ENCODE peak calls at places on chromosomes 6 and 20, in five cellular contexts. One of them, this sample, is unnamed. For H3F3A and H4K20me1, the result is how much of the 10 kb centered on the place peaks cover.

GRCh38 chr20:63090682-63091571 is 84.2 kb upstream of the BHLHE23 start:
- DNase-seq in SK-N-SH: no peak
- DNase-seq in neural progenitor cell: no peak
- DNase-seq in GM23248: no peak
- DNase-seq in PC-3: peak
- DNase-seq in this sample: no peak

GRCh38 chr6:1797801-1798200 is 188.1 kb downstream of the FOXC1 start:
- DNase-seq in PC-3: peak
- DNase-seq in GM23248: peak
- DNase-seq in neural progenitor cell: no peak
- DNase-seq in SK-N-SH: no peak
- DNase-seq in this sample: no peak

GRCh38 chr6:15464211-15464725 is 198.6 kb downstream of the DTNBP1 start:
- DNase-seq in SK-N-SH: no peak
- DNase-seq in neural progenitor cell: peak
- DNase-seq in GM23248: no peak
- DNase-seq in PC-3: peak
- DNase-seq in this sample: no peak

GRCh38 chr6:41654433-41655020 is 16.3 kb downstream of the MDFI start:
- DNase-seq in GM23248: no peak
- DNase-seq in SK-N-SH: no peak
- DNase-seq in PC-3: no peak
- DNase-seq in neural progenitor cell: no peak
- DNase-seq in this sample: no peak

GRCh38 chr6:128252293-128253176 is 267.9 kb downstream of the PTPRK start:
- DNase-seq in GM23248: no peak
- DNase-seq in neural progenitor cell: no peak
- DNase-seq in SK-N-SH: no peak
- DNase-seq in PC-3: no peak
- DNase-seq in this sample: no peak

GRCh38 chr6:168527451-168528210 is 86.6 kb downstream of the SMOC2 start:
- DNase-seq in PC-3: peak
- DNase-seq in SK-N-SH: no peak
- DNase-seq in neural progenitor cell: no peak
- DNase-seq in GM23248: peak
- DNase-seq in this sample: no peak

GRCh38 chr6:67663105-67663895 is 971.8 kb upstream of the ADGRB3 start:
- DNase-seq in SK-N-SH: no peak
- DNase-seq in GM23248: no peak
- DNase-seq in PC-3: no peak
- DNase-seq in neural progenitor cell: no peak
- DNase-seq in this sample: no peak

GRCh38 chr6:12001004-12001705 is 11.0 kb upstream of the HIVEP1 start:
- DNase-seq in PC-3: no peak
- DNase-seq in neural progenitor cell: no peak
- DNase-seq in SK-N-SH: no peak
- DNase-seq in GM23248: peak
- DNase-seq in this sample: no peak

GRCh38 chr20:50470249-50470858 is 39.8 kb upstream of the PTPN1 start:
- DNase-seq in PC-3: no peak
- DNase-seq in SK-N-SH: no peak
- DNase-seq in neural progenitor cell: no peak
- DNase-seq in GM23248: peak
- DNase-seq in this sample: no peak

GRCh38 chr6:64815718-64816117 is 891.3 kb downstream of the EYS start:
- DNase-seq in SK-N-SH: no peak
- DNase-seq in GM23248: no peak
- DNase-seq in neural progenitor cell: no peak
- DNase-seq in PC-3: peak
- DNase-seq in this sample: no peak

GRCh38 chr6:39208233-39208720 is 21.0 kb downstream of the KCNK5 start:
- DNase-seq in PC-3: no peak
- DNase-seq in GM23248: no peak
- DNase-seq in SK-N-SH: no peak
- DNase-seq in neural progenitor cell: no peak
- DNase-seq in this sample: no peak

GRCh38 chr6:158648682-158649131 is 1.1 kb upstream of the SYTL3 start:
- DNase-seq in PC-3: peak
- DNase-seq in GM23248: peak
- DNase-seq in neural progenitor cell: no peak
- DNase-seq in SK-N-SH: no peak
- DNase-seq in this sample: no peak

GRCh38 chr6:155346957-155347356 is 32.7 kb upstream of the TFB1M start:
- DNase-seq in SK-N-SH: no peak
- DNase-seq in PC-3: no peak
- DNase-seq in GM23248: no peak
- DNase-seq in neural progenitor cell: no peak
- DNase-seq in this sample: no peak

GRCh38 chr6:72458521-72458920 is 163.3 kb upstream of the KCNQ5 start:
- DNase-seq in SK-N-SH: no peak
- DNase-seq in GM23248: no peak
- DNase-seq in neural progenitor cell: no peak
- DNase-seq in PC-3: no peak
- DNase-seq in this sample: no peak

GRCh38 chr6:46653439-46653942 is 716 bp downstream of the SLC25A27 start:
- DNase-seq in PC-3: no peak
- DNase-seq in GM23248: no peak
- DNase-seq in neural progenitor cell: no peak
- DNase-seq in SK-N-SH: no peak
- DNase-seq in this sample: no peak
- H3F3A ChIP-seq in PC-3: under half
- H3F3A ChIP-seq in GM23248: under half
- H3F3A ChIP-seq in neural progenitor cell: under half
- H3F3A ChIP-seq in SK-N-SH: under half
- H3F3A ChIP-seq in this sample: under half

GRCh38 chr6:28789553-28790083 is 134.2 kb downstream of the TRIM27 start:
- DNase-seq in PC-3: peak
- DNase-seq in neural progenitor cell: peak
- DNase-seq in GM23248: peak
- DNase-seq in SK-N-SH: no peak
- DNase-seq in this sample: peak

GRCh38 chr6:28791002-28791383 is 132.8 kb downstream of the TRIM27 start:
- DNase-seq in GM23248: no peak
- DNase-seq in PC-3: no peak
- DNase-seq in SK-N-SH: no peak
- DNase-seq in neural progenitor cell: no peak
- DNase-seq in this sample: no peak

DNA sequence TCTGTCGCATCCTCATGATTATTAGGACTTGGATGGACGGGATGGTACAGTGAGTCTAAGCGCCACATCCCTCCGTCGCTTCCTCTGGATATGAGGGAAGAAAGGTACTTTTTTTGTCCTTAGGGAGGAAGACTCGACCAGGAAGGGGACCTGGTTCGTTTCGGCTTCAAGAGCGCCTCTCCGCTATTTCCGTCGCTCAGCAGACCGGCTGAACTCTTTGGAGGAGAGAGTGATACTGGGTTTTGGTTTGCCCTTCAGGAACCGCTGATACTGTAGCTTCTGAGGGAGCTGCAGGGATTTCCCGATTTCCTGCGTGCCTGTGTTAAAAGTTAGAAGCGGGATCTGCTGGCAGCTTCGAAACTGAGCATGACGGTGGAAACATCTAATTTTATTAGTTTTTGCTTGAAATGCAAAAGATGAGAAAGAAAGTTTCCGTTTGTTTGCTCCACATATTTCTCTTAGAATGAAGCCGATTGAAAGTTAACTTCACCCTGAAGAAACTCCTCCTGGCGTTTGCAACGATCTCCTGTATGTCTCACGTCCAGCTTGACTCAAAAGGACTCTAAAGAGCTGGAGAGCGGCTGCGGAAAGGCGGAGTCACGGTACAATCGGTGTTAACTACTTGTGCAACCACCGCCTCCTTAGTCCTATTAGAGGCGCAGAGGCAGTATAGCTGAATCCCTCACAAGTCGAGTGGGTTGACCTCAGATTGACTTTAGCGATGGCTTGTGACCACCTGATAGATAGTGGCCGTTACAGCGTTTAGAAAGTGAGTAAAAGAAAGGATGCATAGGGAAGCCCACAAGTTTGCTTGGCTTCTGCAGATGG is 129.4 kb downstream of the TRIM27 start:
- DNase-seq in GM23248: peak
- DNase-seq in SK-N-SH: no peak
- DNase-seq in neural progenitor cell: peak
- DNase-seq in PC-3: peak
- DNase-seq in this sample: no peak
- H3K4me3 ChIP-seq in GM23248: peak
- H3K4me3 ChIP-seq in SK-N-SH: peak
- H3K4me3 ChIP-seq in neural progenitor cell: peak
- H3K4me3 ChIP-seq in PC-3: peak
- H3K4me3 ChIP-seq in this sample: no peak

GRCh38 chr20:37378420-37378784 is 32.5 kb downstream of the SRC start:
- DNase-seq in SK-N-SH: no peak
- DNase-seq in GM23248: no peak
- DNase-seq in neural progenitor cell: no peak
- DNase-seq in PC-3: no peak
- DNase-seq in this sample: no peak
- H4K20me1 ChIP-seq in SK-N-SH: under half
- H4K20me1 ChIP-seq in GM23248: under half
- H4K20me1 ChIP-seq in neural progenitor cell: under half
- H4K20me1 ChIP-seq in PC-3: under half
- H4K20me1 ChIP-seq in this sample: under half

DNA sequence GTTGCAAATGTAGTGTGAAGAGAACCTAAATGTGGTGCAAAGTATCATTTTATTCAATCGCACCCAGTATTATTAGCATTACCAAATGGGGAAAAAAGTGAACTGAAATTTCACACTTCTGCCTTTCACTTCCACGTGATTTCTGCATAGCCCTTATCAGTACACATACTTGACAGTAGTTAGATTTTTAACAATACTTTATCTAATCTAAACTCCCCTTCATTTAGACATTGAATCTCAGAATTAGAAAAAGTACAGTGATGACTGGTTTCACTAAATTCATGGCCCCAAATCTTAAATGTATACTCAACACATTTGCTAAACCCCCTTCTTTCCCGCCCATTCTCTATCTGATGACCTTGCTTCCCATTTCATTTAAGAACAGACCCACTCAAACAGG is 14.3 kb downstream of the STX7 start:
- DNase-seq in SK-N-SH: no peak
- DNase-seq in PC-3: no peak
- DNase-seq in neural progenitor cell: no peak
- DNase-seq in GM23248: no peak
- DNase-seq in this sample: no peak
- H3F3A ChIP-seq in SK-N-SH: under half
- H3F3A ChIP-seq in PC-3: under half
- H3F3A ChIP-seq in neural progenitor cell: under half
- H3F3A ChIP-seq in GM23248: under half
- H3F3A ChIP-seq in this sample: under half

This sample was measured in PC-9.